ENCODE peak calls at places on chromosomes 16 and 17, in five cellular contexts. X is IMR-90, C is upper lobe of right lung, D is prostate gland, L is A673. S is an unnamed sample. For H3K4me1, the result is how much of the 10 kb centered on the place peaks cover.

GRCh38 chr16:17277981-17278381 is 192.8 kb downstream of the XYLT1 start:
- DNase-seq in X (peak), C (no peak), D (peak), L (no peak), S (peak)

GRCh38 chr17:57379237-57380054 is 123.1 kb downstream of the MSI2 start:
- DNase-seq in X (peak), C (no peak), D (no peak), L (peak), S (peak)

GRCh38 chr17:72466199-72466598 is 345.4 kb downstream of the SOX9 start:
- DNase-seq in X (peak), C (no peak), D (no peak), L (no peak), S (no peak)

GRCh38 chr16:11687606-11688519 is 19.6 kb downstream of the SNN start:
- DNase-seq in X (no peak), C (no peak), D (no peak), L (no peak), S (no peak)

GRCh38 chr17:8016632-8017424 is 14.4 kb downstream of the GUCY2D start:
- DNase-seq in X (no peak), C (peak), D (peak), L (peak), S (peak)

GRCh38 chr16:49351119-49351518 is 22.5 kb upstream of the C16orf78 start:
- DNase-seq in X (no peak), C (no peak), D (no peak), L (no peak), S (no peak)

GRCh38 chr16:719815-720506 is 985 bp upstream of the ANTKMT start:
- DNase-seq in X (no peak), C (no peak), D (no peak), L (peak), S (peak)

GRCh38 chr17:3282901-3283300 is 15.3 kb downstream of the OR3A1 start:
- DNase-seq in X (no peak), C (no peak), D (no peak), L (no peak), S (no peak)

GRCh38 chr16:65916995-65917394 is 449.5 kb upstream of the CDH5 start:
- DNase-seq in X (no peak), C (no peak), D (no peak), L (no peak), S (no peak)

GRCh38 chr17:50598487-50598886 is 36.2 kb upstream of the ABCC3 start:
- DNase-seq in X (no peak), C (no peak), D (no peak), L (no peak), S (no peak)
- H3K4me1 ChIP-seq in X (under half), C (under half), D (under half), L (under half), S (under half)

DNA sequence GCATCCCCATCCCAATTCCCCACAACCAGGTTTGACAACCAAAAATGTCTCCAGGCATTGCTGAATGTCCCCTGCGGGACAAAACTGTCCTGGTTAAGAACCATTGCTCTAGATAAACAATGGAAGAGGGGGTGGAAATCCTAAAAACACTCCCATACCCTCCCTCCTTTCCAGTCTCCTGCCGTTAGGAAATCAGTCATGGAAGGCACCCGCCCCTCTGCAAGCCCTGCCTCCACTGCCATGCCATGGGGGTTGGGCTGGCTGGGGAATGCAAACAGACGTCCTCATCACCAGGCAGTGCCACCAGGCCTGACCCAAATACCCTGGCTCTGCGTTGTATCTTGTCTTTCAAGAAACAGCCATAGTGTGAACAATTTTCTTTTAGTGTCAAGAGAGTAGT is 57.5 kb downstream of the CYTH1 start:
- DNase-seq in X (no peak), C (no peak), D (peak), L (no peak), S (peak)
- H3K4me3 ChIP-seq in X (no peak), C (no peak), D (no peak), L (no peak), S (no peak)

GRCh38 chr17:49216482-49216881 is 6.0 kb downstream of the ABI3 start:
- DNase-seq in X (no peak), C (peak), D (no peak), L (no peak), S (no peak)

GRCh38 chr17:49217651-49218413 is 7.3 kb downstream of the ABI3 start:
- DNase-seq in X (no peak), C (peak), D (peak), L (no peak), S (no peak)

GRCh38 chr17:49219987-49220386 is 9.5 kb downstream of the ABI3 start:
- DNase-seq in X (no peak), C (no peak), D (no peak), L (no peak), S (no peak)

GRCh38 chr17:49216953-49217650 is 6.6 kb downstream of the ABI3 start:
- DNase-seq in X (no peak), C (peak), D (no peak), L (no peak), S (no peak)

GRCh38 chr17:49218941-49219913 is 8.7 kb downstream of the ABI3 start:
- DNase-seq in X (no peak), C (peak), D (no peak), L (no peak), S (peak)
- TF ChIP-seq CTCF in X (no peak), C (no peak), D (no peak), L (peak), S (peak)

GRCh38 chr17:17146791-17147406 is 59.2 kb downstream of the PLD6 start:
- DNase-seq in X (no peak), C (no peak), D (no peak), L (peak), S (peak)

GRCh38 chr17:17150450-17150804 is 55.7 kb downstream of the PLD6 start:
- DNase-seq in X (no peak), C (no peak), D (no peak), L (no peak), S (no peak)

GRCh38 chr17:17144916-17145665 is 61.0 kb downstream of the PLD6 start:
- DNase-seq in X (no peak), C (no peak), D (no peak), L (no peak), S (no peak)

GRCh38 chr17:17149520-17150449 is 56.3 kb downstream of the PLD6 start:
- DNase-seq in X (no peak), C (no peak), D (no peak), L (no peak), S (no peak)

GRCh38 chr17:17147821-17148220 is 58.3 kb downstream of the PLD6 start:
- DNase-seq in X (peak), C (no peak), D (no peak), L (no peak), S (no peak)
- H3K4me1 ChIP-seq in X (under half), C (under half), D (under half), L (under half), S (under half)

GRCh38 chr16:88806491-88807111 is 3.0 kb downstream of the CDT1 start:
- DNase-seq in X (no peak), C (peak), D (no peak), L (no peak), S (no peak)

GRCh38 chr16:88805887-88806393 is 2.4 kb downstream of the CDT1 start:
- DNase-seq in X (no peak), C (peak), D (no peak), L (no peak), S (no peak)

GRCh38 chr16:88804552-88805339 is 1.2 kb downstream of the CDT1 start:
- DNase-seq in X (no peak), C (peak), D (no peak), L (no peak), S (no peak)

GRCh38 chr16:88804173-88804551 is 573 bp downstream of the CDT1 start:
- DNase-seq in X (no peak), C (no peak), D (no peak), L (no peak), S (no peak)

DNA sequence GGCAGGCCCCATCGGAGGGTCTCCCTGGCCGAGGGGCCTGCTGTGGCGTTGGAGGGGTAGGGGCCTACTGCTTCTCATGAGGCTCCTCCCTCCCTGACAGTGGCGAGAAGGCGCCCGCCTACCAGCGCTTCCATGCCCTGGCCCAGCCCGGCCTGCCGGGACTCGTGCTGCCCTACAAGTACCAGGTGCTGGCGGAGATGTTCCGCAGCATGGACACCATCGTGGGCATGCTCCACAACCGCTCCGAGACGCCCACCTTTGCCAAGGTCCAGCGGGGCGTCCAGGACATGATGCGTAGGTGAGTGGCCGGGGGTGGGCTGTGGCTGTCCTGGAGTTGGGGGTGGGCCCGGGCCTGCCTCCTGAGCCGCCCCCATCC is 1.7 kb downstream of the CDT1 start:
- DNase-seq in X (no peak), C (peak), D (no peak), L (no peak), S (no peak)
- H3K4me3 ChIP-seq in X (no peak), C (no peak), D (no peak), L (peak), S (peak)